ENCODE peak calls at places on chromosome 9, in four cellular contexts. E is activated effector memory CD4-positive, alpha-beta T cell treated with Interleukin-2 at 50 U/mL for 16 hours; R is neural progenitor cell; D is NCI-H1436 treated with DMSO at 0.1 percent for 48 hours. V is an unnamed sample.
A peak's percentile ranks its signal among the peaks of the same experiment; 100 is the strongest.

GRCh38 chr9:129178983-129179382 is 922 bp upstream of the IER5L start:
- DNase-seq in D (no peak), R (peak; percentile 96), E (no peak), V (peak; percentile 87)

GRCh38 chr9:108322326-108323098 is 533.3 kb downstream of the ACTL7B start:
- DNase-seq in R (no peak), E (no peak), D (no peak), V (no peak)

GRCh38 chr9:4301302-4301701 is 1.4 kb upstream of the GLIS3 start:
- DNase-seq in D (no peak), R (no peak), E (no peak), V (no peak)

GRCh38 chr9:123445981-123446610 is 90.1 kb downstream of the CRB2 start:
- DNase-seq in E (no peak), R (no peak), D (no peak), V (no peak)

GRCh38 chr9:37899041-37899440 is 4.9 kb downstream of the SLC25A51 start:
- DNase-seq in D (no peak), E (no peak), R (no peak), V (no peak)

GRCh38 chr9:98158071-98158791 is 34.2 kb downstream of the CORO2A start:
- DNase-seq in D (no peak), R (no peak), E (no peak), V (no peak)

GRCh38 chr9:13705913-13706312 is 426.4 kb upstream of the MPDZ start:
- DNase-seq in E (no peak), R (peak; percentile 15), D (no peak), V (no peak)

GRCh38 chr9:134326754-134327526 is 685 bp downstream of the RXRA start:
- DNase-seq in D (no peak), R (peak; percentile 67), E (no peak), V (peak; percentile 78)

GRCh38 chr9:22112870-22113846 is 104.1 kb upstream of the CDKN2B start:
- DNase-seq in D (no peak), R (no peak), E (no peak), V (no peak)

GRCh38 chr9:3954950-3955670 is 344.8 kb downstream of the GLIS3 start:
- DNase-seq in E (no peak), R (peak; percentile 85), D (no peak), V (peak; percentile 24)

GRCh38 chr9:84277646-84278045 is 62.9 kb downstream of the SLC28A3 start:
- DNase-seq in R (no peak), D (no peak), E (no peak), V (no peak)

GRCh38 chr9:104743377-104743985 is 4.0 kb upstream of the NIPSNAP3A start:
- DNase-seq in R (peak; percentile 54), E (no peak), D (no peak), V (peak; percentile 49)

GRCh38 chr9:91807640-91808246 is 142.3 kb downstream of the ROR2 start:
- DNase-seq in E (no peak), D (no peak), R (no peak), V (no peak)

GRCh38 chr9:109212768-109213167 is 45.7 kb upstream of the FRRS1L start:
- DNase-seq in R (no peak), E (no peak), D (no peak), V (no peak)

GRCh38 chr9:125850763-125851162 is 103.6 kb downstream of the PBX3 start:
- DNase-seq in E (no peak), R (no peak), D (no peak), V (no peak)

GRCh38 chr9:81627481-81627880 is 61.9 kb downstream of the TLE1 start:
- DNase-seq in E (no peak), R (no peak), D (no peak), V (no peak)

GRCh38 chr9:118729981-118730380 is 639.3 kb downstream of the BRINP1 start:
- DNase-seq in D (no peak), E (no peak), R (no peak), V (no peak)

GRCh38 chr9:6845881-6846280 is 88.1 kb downstream of the KDM4C start:
- DNase-seq in R (peak; percentile 61), D (no peak), E (no peak), V (peak; percentile 69)

GRCh38 chr9:133078486-133078885 is 16.7 kb downstream of the CEL start:
- DNase-seq in R (no peak), E (no peak), D (no peak), V (no peak)